ENCODE peak calls at places on chromosomes 5 and 9, in ten cellular contexts. F, C, H, G, W, T, I, K, R and B are unnamed samples.

GRCh38 chr5:72166070-72166979 is 59.0 kb downstream of the MAP1B start:
- DNase-seq in F (peak; percentile 49), C (peak; percentile 39), H (no peak), G (peak; percentile 29), W (peak; percentile 79), T (no peak), I (peak; percentile 61), K (peak; percentile 38), R (peak; percentile 89), B (no peak)

GRCh38 chr9:76725885-76726284 is 38.4 kb upstream of the PCA3 start:
- DNase-seq in F (no peak), C (no peak), H (no peak), G (no peak), W (no peak), T (no peak), I (no peak), K (no peak), R (no peak), B (no peak)

GRCh38 chr5:36392818-36393217 is 91.1 kb upstream of the RANBP3L start:
- DNase-seq in F (no peak), C (no peak), H (no peak), G (no peak), W (peak; percentile 69), T (no peak), I (no peak), K (no peak), R (no peak), B (no peak)

GRCh38 chr9:8762676-8763075 is 963.1 kb upstream of the DMAC1 start:
- DNase-seq in F (peak; percentile 38), C (no peak), H (no peak), G (no peak), W (no peak), T (no peak), I (peak; percentile 81), K (no peak), R (no peak), B (no peak)

GRCh38 chr9:105968811-105969466 is 274.6 kb downstream of the TMEM38B start:
- DNase-seq in F (no peak), C (no peak), H (no peak), G (no peak), W (no peak), T (no peak), I (no peak), K (no peak), R (no peak), B (no peak)

GRCh38 chr9:133374612-133375115 is 1.2 kb downstream of the SURF4 start:
- DNase-seq in F (no peak), C (no peak), H (no peak), G (no peak), W (peak; percentile 60), T (no peak), I (no peak), K (no peak), R (no peak), B (no peak)

GRCh38 chr9:137764981-137765380 is 112.6 kb upstream of the CACNA1B start:
- DNase-seq in F (no peak), C (no peak), H (no peak), G (no peak), W (no peak), T (no peak), I (no peak), K (no peak), R (no peak), B (no peak)

GRCh38 chr5:88647901-88648300 is 235.1 kb downstream of the MEF2C start:
- DNase-seq in F (no peak), C (no peak), H (no peak), G (no peak), W (no peak), T (no peak), I (no peak), K (no peak), R (no peak), B (no peak)

GRCh38 chr5:72046106-72046505 is 61.2 kb upstream of the MAP1B start:
- DNase-seq in F (no peak), C (no peak), H (no peak), G (no peak), W (no peak), T (no peak), I (no peak), K (no peak), R (no peak), B (no peak)

GRCh38 chr9:12643686-12644085 is 49.5 kb upstream of the TYRP1 start:
- DNase-seq in F (no peak), C (no peak), H (no peak), G (no peak), W (peak; percentile 73), T (no peak), I (no peak), K (no peak), R (no peak), B (no peak)

GRCh38 chr5:56588636-56589485 is 226.5 kb upstream of the MAP3K1 start:
- DNase-seq in F (peak; percentile 59), C (peak; percentile 74), H (no peak), G (no peak), W (no peak), T (no peak), I (peak; percentile 53), K (peak; percentile 71), R (no peak), B (peak; percentile 90)

GRCh38 chr5:176744584-176744965 is 65.8 kb upstream of the UNC5A start:
- DNase-seq in F (peak; percentile 31), C (no peak), H (peak; percentile 5), G (no peak), W (peak; percentile 2), T (no peak), I (peak; percentile 72), K (no peak), R (no peak), B (peak; percentile 28)

GRCh38 chr9:96574455-96574854 is 45.2 kb downstream of the CDC14B start:
- DNase-seq in F (no peak), C (no peak), H (peak; percentile 64), G (no peak), W (peak; percentile 50), T (no peak), I (no peak), K (no peak), R (no peak), B (no peak)

GRCh38 chr5:135204151-135204600 is 170.1 kb upstream of the PITX1 start:
- DNase-seq in F (no peak), C (no peak), H (no peak), G (no peak), W (no peak), T (no peak), I (no peak), K (no peak), R (peak; percentile 5), B (no peak)

GRCh38 chr9:104987743-104988142 is 59.8 kb upstream of the ABCA1 start:
- DNase-seq in F (no peak), C (no peak), H (no peak), G (no peak), W (no peak), T (no peak), I (no peak), K (no peak), R (no peak), B (no peak)

GRCh38 chr5:23352437-23352836 is 155.0 kb upstream of the PRDM9 start:
- DNase-seq in F (peak; percentile 61), C (no peak), H (peak; percentile 61), G (no peak), W (peak; percentile 42), T (peak; percentile 68), I (peak; percentile 80), K (no peak), R (no peak), B (no peak)
- TF ChIP-seq CTCF in F (peak; percentile 68), C (peak; percentile 59), H (peak; percentile 60), G (peak; percentile 9), W (peak; percentile 16), T (peak; percentile 29), I (peak; percentile 77), K (no peak), R (no peak), B (no peak)

GRCh38 chr9:34513567-34514214 is 9.1 kb downstream of the ENHO start:
- DNase-seq in F (peak; percentile 84), C (no peak), H (peak; percentile 28), G (peak; percentile 21), W (no peak), T (no peak), I (peak; percentile 88), K (no peak), R (no peak), B (peak; percentile 73)
- H3K27ac ChIP-seq in F (peak overlapping the region; percentile 48), C (no peak overlapping the region), H (no peak overlapping the region), G (no peak overlapping the region), W (no peak overlapping the region), T (no peak overlapping the region), I (no peak overlapping the region), K (no peak overlapping the region), R (no peak overlapping the region), B (no peak overlapping the region)

GRCh38 chr9:116383133-116383532 is 229.5 kb downstream of the PAPPA start:
- DNase-seq in F (no peak), C (no peak), H (no peak), G (no peak), W (no peak), T (no peak), I (no peak), K (no peak), R (no peak), B (no peak)

GRCh38 chr9:116380496-116380995 is 227.0 kb downstream of the PAPPA start:
- DNase-seq in F (no peak), C (no peak), H (no peak), G (no peak), W (peak; percentile 23), T (no peak), I (no peak), K (no peak), R (no peak), B (no peak)

GRCh38 chr9:116381350-116381749 is 227.8 kb downstream of the PAPPA start:
- DNase-seq in F (no peak), C (no peak), H (no peak), G (no peak), W (peak; percentile 75), T (no peak), I (no peak), K (no peak), R (no peak), B (no peak)

GRCh38 chr9:116383956-116384355 is 230.4 kb downstream of the PAPPA start:
- DNase-seq in F (no peak), C (no peak), H (no peak), G (no peak), W (peak; percentile 40), T (no peak), I (no peak), K (no peak), R (no peak), B (no peak)

GRCh38 chr9:116382053-116382452 is 228.5 kb downstream of the PAPPA start:
- DNase-seq in F (no peak), C (no peak), H (no peak), G (no peak), W (no peak), T (no peak), I (no peak), K (no peak), R (no peak), B (no peak)
- H3K4me1 ChIP-seq in F (no peaks in the 10 kb centered on the region), C (peaks cover 4% of the 10 kb centered on the region), H (no peaks in the 10 kb centered on the region), G (no peaks in the 10 kb centered on the region), W (peaks cover 11% of the 10 kb centered on the region), T (peaks cover 74% of the 10 kb centered on the region), I (no peaks in the 10 kb centered on the region), K (no peaks in the 10 kb centered on the region), R (no peaks in the 10 kb centered on the region), B (no peaks in the 10 kb centered on the region)

DNA sequence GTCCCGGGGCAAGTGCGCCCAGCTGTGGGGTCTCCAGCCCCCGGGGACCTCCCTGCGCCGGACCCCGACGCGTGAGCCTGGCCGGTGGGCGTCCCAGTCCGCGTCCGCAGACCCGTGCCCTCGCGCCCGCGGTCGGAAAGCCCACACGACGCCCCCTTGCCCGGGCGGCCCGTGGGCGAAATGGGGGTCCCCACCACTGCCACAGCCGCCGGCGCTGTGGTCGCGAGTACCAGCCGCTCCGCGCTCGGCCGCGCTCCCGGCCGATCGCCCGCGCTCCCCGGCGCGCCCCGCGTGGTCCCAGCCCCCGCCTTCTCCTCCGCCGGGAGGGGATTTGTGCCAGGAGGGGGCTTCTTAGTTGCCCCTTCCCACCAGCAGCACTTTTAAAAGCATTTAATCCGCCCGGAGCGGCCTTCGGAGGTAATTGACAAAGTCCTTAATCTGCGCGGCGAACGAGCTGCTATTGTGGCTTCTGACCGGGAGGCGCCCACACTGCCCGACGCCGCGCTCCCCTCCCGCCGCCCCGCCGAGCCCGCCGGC is 426 bp upstream of the FIBCD1 start:
- DNase-seq in F (peak; percentile 47), C (no peak), H (no peak), G (no peak), W (no peak), T (no peak), I (no peak), K (no peak), R (no peak), B (no peak)
- TF ChIP-seq CTCF in F (peak; percentile 40), C (no peak), H (no peak), G (no peak), W (no peak), T (no peak), I (peak; percentile 41), K (no peak), R (peak; percentile 1), B (no peak)